ENCODE peak calls at places on chromosome 2, in four cellular contexts. D is DND-41; R is effector memory CD4-positive, alpha-beta T cell; T is lower lobe of right lung. C is an unnamed sample. For H3K27me3, the result is how much of the 10 kb centered on the place peaks cover.

GRCh38 chr2:190188289-190188688 is 125.8 kb upstream of the MSTN start:
- DNase-seq in D (no peak), R (no peak), T (no peak), C (no peak)

GRCh38 chr2:240226672-240227537 is 86.4 kb upstream of the OTOS start:
- DNase-seq in D (no peak), R (no peak), T (peak), C (no peak)

GRCh38 chr2:120486946-120487345 is 141.0 kb downstream of the INHBB start:
- DNase-seq in D (no peak), R (no peak), T (peak), C (no peak)

GRCh38 chr2:27501042-27501441 is 4.4 kb downstream of the GCKR start:
- DNase-seq in D (no peak), R (no peak), T (no peak), C (no peak)

GRCh38 chr2:95297088-95297487 is at the start of gene KCNIP3:
- DNase-seq in D (peak), R (no peak), T (no peak), C (no peak)

GRCh38 chr2:55138546-55139288 is 88.5 kb upstream of the RTN4 start:
- DNase-seq in D (no peak), R (no peak), T (no peak), C (no peak)

GRCh38 chr2:74414913-74415761 is 6.3 kb downstream of the C2orf81 start:
- DNase-seq in D (no peak), R (no peak), T (peak), C (no peak)

GRCh38 chr2:157842106-157842879 is 33.8 kb downstream of the ACVR1 start:
- DNase-seq in D (no peak), R (no peak), T (no peak), C (no peak)

GRCh38 chr2:148528356-148529064 is 116.0 kb upstream of the EPC2 start:
- DNase-seq in D (peak), R (no peak), T (no peak), C (no peak)

GRCh38 chr2:30629866-30630265 is 177.4 kb downstream of the CAPN13 start:
- DNase-seq in D (no peak), R (no peak), T (no peak), C (no peak)

GRCh38 chr2:23606968-23607367 is 222.0 kb downstream of the KLHL29 start:
- DNase-seq in D (no peak), R (no peak), T (peak), C (no peak)

GRCh38 chr2:111958901-111959300 is 60.5 kb downstream of the MERTK start:
- DNase-seq in D (no peak), R (no peak), T (no peak), C (no peak)

GRCh38 chr2:173436088-173436487 is 81.4 kb downstream of the CDCA7 start:
- DNase-seq in D (no peak), R (no peak), T (no peak), C (no peak)

GRCh38 chr2:177688844-177689243 is 296.3 kb downstream of the AGPS start:
- DNase-seq in D (no peak), R (no peak), T (no peak), C (no peak)

GRCh38 chr2:62382122-62382521 is 123.9 kb downstream of the TMEM17 start:
- DNase-seq in D (no peak), R (no peak), T (no peak), C (no peak)

GRCh38 chr2:19368760-19369159 is 10.3 kb upstream of the OSR1 start:
- DNase-seq in D (no peak), R (no peak), T (no peak), C (no peak)
- H3K27me3 ChIP-seq in D (under half), R (under half), T (under half), C (under half)

GRCh38 chr2:217332866-217333265 is 473.0 kb upstream of the TNP1 start:
- DNase-seq in D (no peak), R (no peak), T (no peak), C (no peak)
- H3K27ac ChIP-seq in D (no peak), R (no peak), T (no peak), C (no peak)

DNA sequence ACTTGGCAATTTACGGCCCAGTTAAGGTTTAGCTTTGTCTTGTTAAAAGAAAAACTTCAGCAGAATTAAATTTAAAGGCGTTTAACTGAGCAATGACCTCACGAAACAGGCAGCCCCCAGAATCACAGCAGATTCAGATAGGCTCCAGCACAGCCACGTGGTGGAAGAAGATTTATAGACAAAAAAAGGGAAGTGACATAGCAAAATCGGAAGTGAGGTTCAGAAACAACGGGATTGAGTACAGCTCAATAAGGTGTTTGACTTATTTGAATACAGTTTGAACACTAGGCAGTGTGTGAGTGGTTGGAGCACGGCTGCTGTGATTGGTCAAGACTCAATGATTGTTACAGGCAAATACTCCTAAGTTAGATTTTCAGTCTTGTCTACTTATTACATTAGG is 79.8 kb downstream of the MOGAT1 start:
- DNase-seq in D (no peak), R (no peak), T (no peak), C (no peak)
- H3K27me3 ChIP-seq in D (under half), R (under half), T (under half), C (under half)

GRCh38 chr2:99634234-99634633 is 144.4 kb upstream of the REV1 start:
- DNase-seq in D (no peak), R (no peak), T (no peak), C (no peak)

GRCh38 chr2:99638791-99639190 is 149.0 kb upstream of the REV1 start:
- DNase-seq in D (no peak), R (no peak), T (no peak), C (no peak)

GRCh38 chr2:99637157-99637697 is 147.4 kb upstream of the REV1 start:
- DNase-seq in D (no peak), R (no peak), T (no peak), C (no peak)

GRCh38 chr2:99635710-99636431 is 146.1 kb upstream of the REV1 start:
- DNase-seq in D (no peak), R (no peak), T (no peak), C (no peak)

GRCh38 chr2:99636432-99637034 is 146.7 kb upstream of the REV1 start:
- DNase-seq in D (no peak), R (no peak), T (peak), C (no peak)
- H3K27ac ChIP-seq in D (no peak), R (no peak), T (no peak), C (no peak)

DNA sequence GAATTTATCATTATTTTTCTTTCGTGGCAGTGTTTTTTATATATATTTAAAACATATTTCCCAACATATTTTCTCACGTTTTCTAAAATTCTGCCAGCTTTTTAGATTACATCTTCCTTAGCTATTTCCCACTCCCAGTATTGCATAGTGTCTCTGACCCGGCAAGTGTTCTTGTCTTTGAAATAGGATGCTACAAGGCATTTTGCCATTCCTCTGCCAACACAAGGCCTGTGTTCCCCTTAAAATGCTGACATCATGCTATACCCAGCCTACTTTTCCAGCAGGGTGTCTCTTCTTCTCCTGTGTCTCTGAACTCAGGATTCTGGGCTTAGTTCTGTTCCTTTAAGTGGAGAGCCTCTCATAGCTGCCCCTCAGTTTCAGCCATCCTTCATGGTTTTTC is 115.2 kb downstream of the DIS3L2 start:
- DNase-seq in D (no peak), R (no peak), T (no peak), C (no peak)
- H3K27me3 ChIP-seq in D (under half), R (under half), T (under half), C (under half)

GRCh38 chr2:234453216-234453615 is 43.7 kb downstream of the ARL4C start:
- DNase-seq in D (peak), R (no peak), T (no peak), C (peak)
- H3K27ac ChIP-seq in D (peak), R (peak), T (no peak), C (peak)

DNA sequence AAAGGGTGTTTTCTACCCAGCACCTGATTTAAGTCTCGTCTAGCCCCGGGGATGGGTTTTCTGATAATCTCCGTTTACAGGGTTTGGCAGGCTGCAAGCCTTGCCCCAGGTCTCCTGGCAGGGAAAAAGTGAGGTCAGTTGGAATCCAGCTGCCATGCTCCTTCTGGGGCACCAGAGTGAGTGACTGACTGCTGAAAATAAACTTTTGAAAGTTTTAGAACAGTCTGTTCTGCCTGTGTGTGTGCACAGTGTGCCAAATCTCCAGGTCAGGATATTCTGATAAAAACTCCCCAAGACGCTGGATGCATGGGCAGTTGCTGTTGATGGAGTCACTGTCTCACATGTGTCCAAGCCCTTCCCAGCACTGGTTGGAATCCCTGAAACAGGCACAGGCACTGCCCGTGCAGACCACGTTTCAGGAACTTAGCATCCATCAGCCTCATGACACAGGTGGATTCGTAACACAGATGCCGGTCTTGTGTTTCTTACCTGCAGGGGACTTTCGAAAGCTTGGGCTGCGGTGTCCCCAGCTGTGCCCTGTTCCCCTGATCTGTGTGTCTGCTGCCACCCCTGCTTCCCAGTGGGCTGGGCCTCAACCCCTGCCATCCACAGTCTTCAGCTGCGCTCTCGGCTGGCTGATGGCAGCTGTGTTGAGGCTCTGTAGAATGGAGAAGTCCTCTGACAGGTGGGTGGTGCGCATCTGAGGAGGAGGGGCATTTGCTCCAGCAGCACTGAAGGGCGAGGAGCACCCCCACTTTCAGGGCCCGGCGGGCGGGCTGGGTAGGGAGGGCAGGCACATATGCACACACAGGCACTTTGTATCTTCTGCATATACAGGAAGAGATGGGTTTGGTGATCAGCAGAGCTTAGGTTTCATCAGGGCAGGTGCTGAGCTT is 65.0 kb downstream of the SH3RF3 start:
- DNase-seq in D (no peak), R (no peak), T (no peak), C (no peak)
- H3K27me3 ChIP-seq in D (under half), R (under half), T (under half), C (under half)

GRCh38 chr2:97660775-97661417 is 2.9 kb downstream of the ACTR1B start:
- DNase-seq in D (no peak), R (no peak), T (no peak), C (no peak)
- H3K27ac ChIP-seq in D (no peak), R (peak), T (no peak), C (no peak)

DNA sequence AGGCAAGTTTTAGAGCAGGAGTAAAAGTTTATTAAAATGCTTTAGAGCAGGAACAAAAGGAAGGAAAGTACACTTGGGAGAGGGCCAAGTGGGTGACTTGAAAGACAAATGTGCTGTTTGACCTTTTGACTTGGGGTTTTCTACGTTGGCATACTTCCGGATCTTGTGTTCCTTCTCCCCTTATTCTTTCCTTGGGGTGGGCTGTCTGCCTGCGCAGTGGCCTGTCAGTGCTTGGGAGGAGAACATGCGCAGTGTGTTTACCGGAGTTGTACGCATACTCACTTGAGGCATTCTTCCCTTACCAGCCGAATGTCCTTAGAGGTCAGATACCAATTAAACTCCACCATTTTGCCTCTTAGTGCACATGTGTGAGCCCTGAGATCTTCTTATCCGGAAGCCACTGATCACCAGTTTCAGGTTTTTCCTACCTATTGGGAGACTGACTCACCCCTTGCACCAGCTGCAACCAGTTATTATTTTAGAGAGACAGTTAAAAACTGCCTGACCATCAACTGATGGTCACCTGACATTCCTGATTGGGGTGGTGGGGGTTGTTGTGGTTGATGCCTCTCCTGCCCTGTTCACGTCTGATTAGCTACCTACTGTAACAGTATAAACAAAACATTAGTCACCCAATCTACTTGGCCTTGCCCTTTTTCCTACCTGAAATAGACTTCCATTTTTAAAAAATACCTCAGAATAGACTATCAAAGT is 67.5 kb downstream of the NYAP2 start:
- DNase-seq in D (no peak), R (no peak), T (no peak), C (no peak)
- H3K27me3 ChIP-seq in D (under half), R (under half), T (under half), C (under half)

C was measured in CD8-positive, alpha-beta T cell.